ENCODE peak calls at places on chromosomes 13 and 19, in five cellular contexts. X is Ammon's horn; R is endothelial cell of umbilical vein; Z is stomach; E is stimulated activated CD4-positive, alpha-beta T cell treated with anti-CD3 and anti-CD28 coated beads, Interleukin-2, amount 100 ng/mL, for 48 hours. I is an unnamed sample.

GRCh38 chr19:1668339-1669123 is 16.1 kb upstream of the TCF3 start:
- DNase-seq in X (no peak), R (no peak), Z (no peak), E (no peak), I (no peak)

GRCh38 chr19:6057651-6058365 is 52.5 kb downstream of the RFX2 start:
- DNase-seq in X (no peak), R (no peak), Z (no peak), E (no peak), I (no peak)

GRCh38 chr13:74450976-74451375 is 316.8 kb upstream of the KLF12 start:
- DNase-seq in X (no peak), R (no peak), Z (no peak), E (no peak), I (no peak)

GRCh38 chr13:95100525-95101121 is 200.6 kb downstream of the ABCC4 start:
- DNase-seq in X (no peak), R (peak; percentile 61), Z (no peak), E (no peak), I (no peak)

GRCh38 chr13:95176611-95177259 is 124.5 kb downstream of the ABCC4 start:
- DNase-seq in X (peak; percentile 37), R (peak; percentile 75), Z (no peak), E (no peak), I (no peak)

GRCh38 chr13:97460853-97461252 is 26.9 kb downstream of the RAP2A start:
- DNase-seq in X (no peak), R (no peak), Z (no peak), E (no peak), I (no peak)

GRCh38 chr19:45876411-45877197 is 9.3 kb downstream of the IRF2BP1 start:
- DNase-seq in X (no peak), R (peak; percentile 29), Z (peak; percentile 82), E (peak; percentile 28), I (peak; percentile 41)

GRCh38 chr19:38469151-38469550 is 35.7 kb downstream of the RYR1 start:
- DNase-seq in X (no peak), R (no peak), Z (no peak), E (no peak), I (no peak)

GRCh38 chr13:94641432-94641941 is 39.8 kb downstream of the GPR180 start:
- DNase-seq in X (no peak), R (peak; percentile 86), Z (no peak), E (no peak), I (no peak)

GRCh38 chr19:54203151-54203611 is 2.5 kb downstream of the RPS9 start:
- DNase-seq in X (no peak), R (no peak), Z (peak; percentile 59), E (no peak), I (no peak)

GRCh38 chr13:94761407-94761806 is 49.1 kb upstream of the SOX21 start:
- DNase-seq in X (no peak), R (no peak), Z (no peak), E (no peak), I (no peak)

I was measured in left ventricle myocardium inferior.